ENCODE peak calls at places on chromosome X, in seven cellular contexts. One of them, this sample, is unnamed.

GRCh38 chrX:20139966-20140365 is 1.7 kb downstream of the EIF1AX start:
- DNase-seq in activated CD4-positive, alpha-beta T cell treated with anti-CD3 and anti-CD28 coated beads for 24 hours: no peak
- DNase-seq in HT-29: no peak
- DNase-seq in cardiac septum: no peak
- DNase-seq in fibroblast of mammary gland: peak; percentile 90
- DNase-seq in ACHN: no peak
- DNase-seq in HEK293T: no peak
- DNase-seq in this sample: no peak

GRCh38 chrX:2701600-2701999 is 10.5 kb downstream of the CD99 start:
- DNase-seq in cardiac septum: peak; percentile 80
- DNase-seq in HT-29: no peak
- DNase-seq in HEK293T: no peak
- DNase-seq in fibroblast of mammary gland: no peak
- DNase-seq in ACHN: no peak
- DNase-seq in activated CD4-positive, alpha-beta T cell treated with anti-CD3 and anti-CD28 coated beads for 24 hours: no peak
- DNase-seq in this sample: peak; percentile 84

GRCh38 chrX:69028006-69028760 is 137.1 kb downstream of the PJA1 start:
- DNase-seq in HT-29: no peak
- DNase-seq in cardiac septum: peak; percentile 36
- DNase-seq in HEK293T: peak; percentile 0
- DNase-seq in ACHN: no peak
- DNase-seq in fibroblast of mammary gland: no peak
- DNase-seq in activated CD4-positive, alpha-beta T cell treated with anti-CD3 and anti-CD28 coated beads for 24 hours: no peak
- DNase-seq in this sample: peak; percentile 13

GRCh38 chrX:72314881-72315280 is 9.2 kb upstream of the CITED1 start:
- DNase-seq in HT-29: no peak
- DNase-seq in cardiac septum: no peak
- DNase-seq in HEK293T: no peak
- DNase-seq in activated CD4-positive, alpha-beta T cell treated with anti-CD3 and anti-CD28 coated beads for 24 hours: no peak
- DNase-seq in fibroblast of mammary gland: no peak
- DNase-seq in ACHN: no peak
- DNase-seq in this sample: peak; percentile 1

GRCh38 chrX:131747173-131747572 is 203.3 kb downstream of the OR13H1 start:
- DNase-seq in HEK293T: no peak
- DNase-seq in fibroblast of mammary gland: peak; percentile 88
- DNase-seq in HT-29: peak; percentile 91
- DNase-seq in activated CD4-positive, alpha-beta T cell treated with anti-CD3 and anti-CD28 coated beads for 24 hours: peak; percentile 35
- DNase-seq in cardiac septum: peak; percentile 83
- DNase-seq in ACHN: no peak
- DNase-seq in this sample: no peak

GRCh38 chrX:119482497-119483480 is 14.5 kb downstream of the SLC25A5 start:
- DNase-seq in ACHN: peak; percentile 47
- DNase-seq in activated CD4-positive, alpha-beta T cell treated with anti-CD3 and anti-CD28 coated beads for 24 hours: peak; percentile 42
- DNase-seq in fibroblast of mammary gland: peak; percentile 35
- DNase-seq in HEK293T: peak; percentile 84
- DNase-seq in cardiac septum: peak; percentile 90
- DNase-seq in HT-29: peak; percentile 74
- DNase-seq in this sample: no peak

GRCh38 chrX:74420194-74421035 is 878 bp upstream of the SLC16A2 start:
- DNase-seq in HT-29: no peak
- DNase-seq in ACHN: peak; percentile 14
- DNase-seq in cardiac septum: peak; percentile 84
- DNase-seq in activated CD4-positive, alpha-beta T cell treated with anti-CD3 and anti-CD28 coated beads for 24 hours: no peak
- DNase-seq in HEK293T: peak; percentile 58
- DNase-seq in fibroblast of mammary gland: peak; percentile 59
- DNase-seq in this sample: no peak

GRCh38 chrX:110915120-110915519 is 119.5 kb upstream of the CHRDL1 start:
- DNase-seq in ACHN: no peak
- DNase-seq in fibroblast of mammary gland: peak; percentile 93
- DNase-seq in HEK293T: no peak
- DNase-seq in activated CD4-positive, alpha-beta T cell treated with anti-CD3 and anti-CD28 coated beads for 24 hours: no peak
- DNase-seq in HT-29: no peak
- DNase-seq in cardiac septum: no peak
- DNase-seq in this sample: no peak

GRCh38 chrX:21766101-21766500 is 8.2 kb upstream of the SMPX start:
- DNase-seq in HT-29: no peak
- DNase-seq in activated CD4-positive, alpha-beta T cell treated with anti-CD3 and anti-CD28 coated beads for 24 hours: no peak
- DNase-seq in ACHN: no peak
- DNase-seq in cardiac septum: no peak
- DNase-seq in fibroblast of mammary gland: peak; percentile 3
- DNase-seq in HEK293T: no peak
- DNase-seq in this sample: no peak

GRCh38 chrX:106467422-106467821 is 144.4 kb upstream of the RADX start:
- DNase-seq in HEK293T: no peak
- DNase-seq in fibroblast of mammary gland: no peak
- DNase-seq in cardiac septum: no peak
- DNase-seq in activated CD4-positive, alpha-beta T cell treated with anti-CD3 and anti-CD28 coated beads for 24 hours: no peak
- DNase-seq in HT-29: no peak
- DNase-seq in ACHN: no peak
- DNase-seq in this sample: no peak

GRCh38 chrX:19334945-19335626 is 8.6 kb upstream of the PDHA1 start:
- DNase-seq in cardiac septum: no peak
- DNase-seq in HEK293T: peak; percentile 25
- DNase-seq in ACHN: peak; percentile 61
- DNase-seq in activated CD4-positive, alpha-beta T cell treated with anti-CD3 and anti-CD28 coated beads for 24 hours: no peak
- DNase-seq in HT-29: peak; percentile 73
- DNase-seq in fibroblast of mammary gland: peak; percentile 50
- DNase-seq in this sample: peak; percentile 79

GRCh38 chrX:123171781-123172180 is 12.3 kb upstream of the GRIA3 start:
- DNase-seq in fibroblast of mammary gland: peak; percentile 61
- DNase-seq in HT-29: no peak
- DNase-seq in HEK293T: no peak
- DNase-seq in cardiac septum: no peak
- DNase-seq in ACHN: no peak
- DNase-seq in activated CD4-positive, alpha-beta T cell treated with anti-CD3 and anti-CD28 coated beads for 24 hours: no peak
- DNase-seq in this sample: no peak

GRCh38 chrX:72142931-72143709 is 11.4 kb upstream of the RTL5 start:
- DNase-seq in cardiac septum: no peak
- DNase-seq in HEK293T: no peak
- DNase-seq in HT-29: no peak
- DNase-seq in fibroblast of mammary gland: no peak
- DNase-seq in activated CD4-positive, alpha-beta T cell treated with anti-CD3 and anti-CD28 coated beads for 24 hours: no peak
- DNase-seq in ACHN: no peak
- DNase-seq in this sample: no peak

GRCh38 chrX:12011075-12011474 is 127.2 kb upstream of the FRMPD4 start:
- DNase-seq in ACHN: no peak
- DNase-seq in fibroblast of mammary gland: peak; percentile 68
- DNase-seq in HEK293T: no peak
- DNase-seq in cardiac septum: no peak
- DNase-seq in HT-29: no peak
- DNase-seq in activated CD4-positive, alpha-beta T cell treated with anti-CD3 and anti-CD28 coated beads for 24 hours: no peak
- DNase-seq in this sample: no peak

GRCh38 chrX:97629597-97629985 is 745.9 kb downstream of the RPA4 start:
- DNase-seq in ACHN: no peak
- DNase-seq in fibroblast of mammary gland: no peak
- DNase-seq in HT-29: no peak
- DNase-seq in HEK293T: no peak
- DNase-seq in activated CD4-positive, alpha-beta T cell treated with anti-CD3 and anti-CD28 coated beads for 24 hours: no peak
- DNase-seq in cardiac septum: no peak
- DNase-seq in this sample: no peak

GRCh38 chrX:122582280-122582679 is 601.8 kb upstream of the GRIA3 start:
- DNase-seq in fibroblast of mammary gland: peak; percentile 44
- DNase-seq in HT-29: no peak
- DNase-seq in ACHN: no peak
- DNase-seq in activated CD4-positive, alpha-beta T cell treated with anti-CD3 and anti-CD28 coated beads for 24 hours: no peak
- DNase-seq in HEK293T: no peak
- DNase-seq in cardiac septum: no peak
- DNase-seq in this sample: no peak

GRCh38 chrX:133813991-133814390 is 171.4 kb downstream of the GPC3 start:
- DNase-seq in ACHN: no peak
- DNase-seq in HEK293T: no peak
- DNase-seq in cardiac septum: no peak
- DNase-seq in fibroblast of mammary gland: peak; percentile 9
- DNase-seq in HT-29: no peak
- DNase-seq in activated CD4-positive, alpha-beta T cell treated with anti-CD3 and anti-CD28 coated beads for 24 hours: no peak
- DNase-seq in this sample: no peak

GRCh38 chrX:140507982-140508305 is 3.1 kb upstream of the SOX3 start:
- DNase-seq in ACHN: no peak
- DNase-seq in activated CD4-positive, alpha-beta T cell treated with anti-CD3 and anti-CD28 coated beads for 24 hours: no peak
- DNase-seq in cardiac septum: no peak
- DNase-seq in fibroblast of mammary gland: no peak
- DNase-seq in HEK293T: peak; percentile 66
- DNase-seq in HT-29: no peak
- DNase-seq in this sample: no peak

GRCh38 chrX:134670241-134670811 is 12.1 kb upstream of the PLAC1 start:
- DNase-seq in cardiac septum: no peak
- DNase-seq in fibroblast of mammary gland: peak; percentile 64
- DNase-seq in HEK293T: no peak
- DNase-seq in activated CD4-positive, alpha-beta T cell treated with anti-CD3 and anti-CD28 coated beads for 24 hours: no peak
- DNase-seq in ACHN: peak; percentile 44
- DNase-seq in HT-29: no peak
- DNase-seq in this sample: no peak

GRCh38 chrX:130179579-130180215 is 7.9 kb downstream of the RAB33A start:
- DNase-seq in ACHN: no peak
- DNase-seq in HT-29: no peak
- DNase-seq in fibroblast of mammary gland: no peak
- DNase-seq in HEK293T: no peak
- DNase-seq in activated CD4-positive, alpha-beta T cell treated with anti-CD3 and anti-CD28 coated beads for 24 hours: no peak
- DNase-seq in cardiac septum: no peak
- DNase-seq in this sample: no peak

GRCh38 chrX:45709381-45709780 is 508.7 kb upstream of the DIPK2B start:
- DNase-seq in activated CD4-positive, alpha-beta T cell treated with anti-CD3 and anti-CD28 coated beads for 24 hours: no peak
- DNase-seq in HEK293T: no peak
- DNase-seq in ACHN: peak; percentile 33
- DNase-seq in fibroblast of mammary gland: peak; percentile 73
- DNase-seq in cardiac septum: no peak
- DNase-seq in HT-29: no peak
- DNase-seq in this sample: no peak

GRCh38 chrX:46165411-46165810 is 379.8 kb downstream of the ZNF674 start:
- DNase-seq in ACHN: peak; percentile 52
- DNase-seq in fibroblast of mammary gland: peak; percentile 54
- DNase-seq in cardiac septum: no peak
- DNase-seq in HEK293T: no peak
- DNase-seq in activated CD4-positive, alpha-beta T cell treated with anti-CD3 and anti-CD28 coated beads for 24 hours: no peak
- DNase-seq in HT-29: no peak
- DNase-seq in this sample: no peak

GRCh38 chrX:40092808-40093435 is 4.8 kb downstream of the BCOR start:
- DNase-seq in fibroblast of mammary gland: no peak
- DNase-seq in ACHN: no peak
- DNase-seq in cardiac septum: no peak
- DNase-seq in activated CD4-positive, alpha-beta T cell treated with anti-CD3 and anti-CD28 coated beads for 24 hours: no peak
- DNase-seq in HT-29: no peak
- DNase-seq in HEK293T: no peak
- DNase-seq in this sample: no peak

GRCh38 chrX:100663651-100664050 is 19.7 kb downstream of the SRPX2 start:
- DNase-seq in fibroblast of mammary gland: no peak
- DNase-seq in HT-29: no peak
- DNase-seq in HEK293T: no peak
- DNase-seq in cardiac septum: no peak
- DNase-seq in activated CD4-positive, alpha-beta T cell treated with anti-CD3 and anti-CD28 coated beads for 24 hours: no peak
- DNase-seq in ACHN: no peak
- DNase-seq in this sample: no peak

GRCh38 chrX:11954196-11954595 is 184.1 kb upstream of the FRMPD4 start:
- DNase-seq in activated CD4-positive, alpha-beta T cell treated with anti-CD3 and anti-CD28 coated beads for 24 hours: no peak
- DNase-seq in HEK293T: no peak
- DNase-seq in HT-29: no peak
- DNase-seq in fibroblast of mammary gland: no peak
- DNase-seq in ACHN: no peak
- DNase-seq in cardiac septum: no peak
- DNase-seq in this sample: no peak

GRCh38 chrX:71941771-71942170 is 31.1 kb downstream of the NHSL2 start:
- DNase-seq in HT-29: no peak
- DNase-seq in ACHN: peak; percentile 1
- DNase-seq in fibroblast of mammary gland: peak; percentile 83
- DNase-seq in HEK293T: no peak
- DNase-seq in cardiac septum: no peak
- DNase-seq in activated CD4-positive, alpha-beta T cell treated with anti-CD3 and anti-CD28 coated beads for 24 hours: no peak
- DNase-seq in this sample: no peak

GRCh38 chrX:13013353-13014110 is 30.9 kb downstream of the FAM9C start:
- DNase-seq in fibroblast of mammary gland: peak; percentile 21
- DNase-seq in cardiac septum: no peak
- DNase-seq in ACHN: no peak
- DNase-seq in HEK293T: no peak
- DNase-seq in activated CD4-positive, alpha-beta T cell treated with anti-CD3 and anti-CD28 coated beads for 24 hours: no peak
- DNase-seq in HT-29: no peak
- DNase-seq in this sample: peak; percentile 72

GRCh38 chrX:13956998-13957397 is 72.7 kb downstream of the GEMIN8 start:
- DNase-seq in HT-29: no peak
- DNase-seq in HEK293T: no peak
- DNase-seq in activated CD4-positive, alpha-beta T cell treated with anti-CD3 and anti-CD28 coated beads for 24 hours: no peak
- DNase-seq in ACHN: no peak
- DNase-seq in fibroblast of mammary gland: no peak
- DNase-seq in cardiac septum: no peak
- DNase-seq in this sample: no peak

GRCh38 chrX:154750301-154751120 is at the start of gene GAB3:
- DNase-seq in cardiac septum: peak; percentile 79
- DNase-seq in fibroblast of mammary gland: no peak
- DNase-seq in HT-29: no peak
- DNase-seq in ACHN: peak; percentile 13
- DNase-seq in activated CD4-positive, alpha-beta T cell treated with anti-CD3 and anti-CD28 coated beads for 24 hours: no peak
- DNase-seq in HEK293T: peak; percentile 46
- DNase-seq in this sample: no peak

GRCh38 chrX:20029728-20030127 is 38.9 kb upstream of the BCLAF3 start:
- DNase-seq in cardiac septum: no peak
- DNase-seq in fibroblast of mammary gland: no peak
- DNase-seq in HT-29: peak; percentile 93
- DNase-seq in activated CD4-positive, alpha-beta T cell treated with anti-CD3 and anti-CD28 coated beads for 24 hours: no peak
- DNase-seq in HEK293T: no peak
- DNase-seq in ACHN: peak; percentile 7
- DNase-seq in this sample: no peak

GRCh38 chrX:74422576-74423288 is 1.4 kb downstream of the SLC16A2 start:
- DNase-seq in HEK293T: peak; percentile 58
- DNase-seq in cardiac septum: peak; percentile 77
- DNase-seq in activated CD4-positive, alpha-beta T cell treated with anti-CD3 and anti-CD28 coated beads for 24 hours: no peak
- DNase-seq in ACHN: no peak
- DNase-seq in fibroblast of mammary gland: peak; percentile 50
- DNase-seq in HT-29: no peak
- DNase-seq in this sample: no peak

GRCh38 chrX:15856580-15856979 is 2.0 kb upstream of the AP1S2 start:
- DNase-seq in ACHN: no peak
- DNase-seq in cardiac septum: no peak
- DNase-seq in HT-29: no peak
- DNase-seq in HEK293T: no peak
- DNase-seq in activated CD4-positive, alpha-beta T cell treated with anti-CD3 and anti-CD28 coated beads for 24 hours: no peak
- DNase-seq in fibroblast of mammary gland: no peak
- DNase-seq in this sample: no peak